ENCODE peak calls at places on chromosomes 11 and 22, in five cellular contexts. One of them, this sample, is unnamed.

GRCh38 chr22:35604671-35605457 is 12.3 kb downstream of the MB start:
- DNase-seq in K562: peak
- DNase-seq in Panc1: no peak
- DNase-seq in GM23338: no peak
- DNase-seq in HL-60: peak
- DNase-seq in this sample: no peak

GRCh38 chr22:46578824-46579561 is 41.2 kb upstream of the GRAMD4 start:
- DNase-seq in K562: peak
- DNase-seq in Panc1: no peak
- DNase-seq in GM23338: no peak
- DNase-seq in HL-60: no peak
- DNase-seq in this sample: no peak

GRCh38 chr22:20159088-20159487 is 8.2 kb upstream of the CCDC188 start:
- DNase-seq in K562: no peak
- DNase-seq in Panc1: no peak
- DNase-seq in GM23338: peak
- DNase-seq in HL-60: peak
- DNase-seq in this sample: no peak

GRCh38 chr22:36110306-36110791 is 50.2 kb downstream of the APOL3 start:
- DNase-seq in K562: no peak
- DNase-seq in Panc1: no peak
- DNase-seq in GM23338: peak
- DNase-seq in HL-60: no peak
- DNase-seq in this sample: no peak

GRCh38 chr22:44092636-44093220 is 68.6 kb downstream of the PARVB start:
- DNase-seq in K562: no peak
- DNase-seq in Panc1: no peak
- DNase-seq in GM23338: no peak
- DNase-seq in HL-60: no peak
- DNase-seq in this sample: no peak

GRCh38 chr11:128716231-128716630 is 22.4 kb downstream of the FLI1 start:
- DNase-seq in K562: no peak
- DNase-seq in Panc1: no peak
- DNase-seq in GM23338: no peak
- DNase-seq in HL-60: peak
- DNase-seq in this sample: no peak

GRCh38 chr22:40021401-40022000 is 26.7 kb downstream of the FAM83F start:
- DNase-seq in K562: no peak
- DNase-seq in Panc1: no peak
- DNase-seq in GM23338: no peak
- DNase-seq in HL-60: no peak
- DNase-seq in this sample: no peak

GRCh38 chr11:117130879-117131278 is 13.2 kb upstream of the PAFAH1B2 start:
- DNase-seq in K562: no peak
- DNase-seq in Panc1: no peak
- DNase-seq in GM23338: no peak
- DNase-seq in HL-60: no peak
- DNase-seq in this sample: no peak

DNA sequence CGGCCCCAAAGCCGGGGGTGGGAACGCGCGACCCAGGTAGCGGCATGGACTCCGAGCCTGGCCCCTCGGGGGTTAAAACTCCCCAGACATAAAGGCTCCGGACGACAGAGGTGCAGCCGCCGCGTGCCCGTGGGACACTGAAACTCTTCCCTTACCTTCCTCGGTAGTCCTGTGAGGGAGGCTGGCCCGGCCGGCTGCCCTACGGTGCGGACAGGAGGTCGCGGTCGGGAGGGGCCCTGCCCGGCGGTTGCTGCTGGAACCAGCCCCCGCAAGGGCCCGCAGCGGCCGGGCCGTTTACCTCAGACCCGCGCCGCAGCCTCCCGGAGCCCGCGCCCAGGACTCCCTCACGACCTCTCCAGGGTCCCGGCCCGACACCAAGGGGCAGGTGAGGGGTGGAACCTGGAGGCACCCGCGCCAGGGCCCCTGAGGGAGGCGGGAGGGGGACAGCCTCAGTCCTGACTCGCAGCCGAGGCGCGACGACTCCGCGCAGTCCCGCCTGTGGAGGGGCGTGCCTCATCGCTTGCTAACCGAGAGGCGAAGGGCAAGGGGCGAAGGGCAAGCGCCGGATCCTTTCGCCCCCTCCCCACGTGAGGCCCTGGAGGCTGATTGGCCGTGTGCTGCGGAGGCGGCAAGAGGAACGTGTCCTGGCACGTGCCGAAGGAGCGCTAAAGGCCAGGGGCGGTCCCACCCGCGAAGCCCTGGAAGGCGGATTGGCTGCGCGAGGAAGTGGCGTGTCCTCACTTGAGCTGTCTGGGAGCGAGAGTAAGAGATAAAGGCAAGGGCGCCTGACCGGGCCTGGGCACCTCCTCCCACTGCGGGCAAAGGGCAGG is at the start of gene UPB1:
- DNase-seq in K562: no peak
- DNase-seq in Panc1: no peak
- DNase-seq in GM23338: peak
- DNase-seq in HL-60: no peak
- DNase-seq in this sample: no peak
- H3K4me3 ChIP-seq in K562: no peak
- H3K4me3 ChIP-seq in Panc1: no peak
- H3K4me3 ChIP-seq in GM23338: peak
- H3K4me3 ChIP-seq in HL-60: no peak
- H3K4me3 ChIP-seq in this sample: no peak

DNA sequence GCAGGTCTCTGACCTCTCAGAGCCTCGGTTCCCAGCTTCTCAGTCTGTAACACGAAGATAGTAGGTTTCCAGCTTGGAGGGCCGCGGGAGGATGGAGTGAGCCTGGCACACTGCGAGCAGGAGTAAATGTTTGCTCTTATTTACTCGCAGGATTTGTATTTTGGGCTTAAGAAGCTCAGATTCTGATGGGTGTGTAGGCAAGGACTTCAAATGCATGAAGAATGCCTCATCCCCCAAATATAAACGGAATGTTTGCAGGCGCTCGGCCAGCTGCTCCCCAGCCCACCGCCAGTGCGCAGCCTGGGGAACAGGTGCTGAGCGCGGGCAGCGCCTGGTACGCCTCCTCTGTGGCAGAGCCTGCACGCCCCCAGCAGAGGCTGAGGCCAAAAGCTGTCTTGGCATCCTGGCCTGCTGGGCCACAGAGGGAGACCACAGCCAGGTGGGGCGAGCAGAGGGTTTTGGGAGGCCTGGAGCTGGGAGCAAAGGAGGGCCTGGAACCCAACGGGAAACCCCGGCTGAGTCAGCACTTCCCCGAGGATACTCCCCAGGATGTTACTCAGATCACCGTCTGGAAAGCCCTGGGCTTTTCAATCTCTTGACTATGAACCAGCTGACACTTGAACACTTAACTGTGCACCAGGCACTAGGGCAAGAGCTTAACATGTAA is 9.4 kb downstream of the EHD1 start:
- DNase-seq in K562: no peak
- DNase-seq in Panc1: no peak
- DNase-seq in GM23338: no peak
- DNase-seq in HL-60: no peak
- DNase-seq in this sample: no peak
- TF ChIP-seq REST in K562: no peak
- TF ChIP-seq REST in Panc1: no peak
- TF ChIP-seq REST in GM23338: no peak
- TF ChIP-seq REST in HL-60: no peak
- TF ChIP-seq REST in this sample: no peak

DNA sequence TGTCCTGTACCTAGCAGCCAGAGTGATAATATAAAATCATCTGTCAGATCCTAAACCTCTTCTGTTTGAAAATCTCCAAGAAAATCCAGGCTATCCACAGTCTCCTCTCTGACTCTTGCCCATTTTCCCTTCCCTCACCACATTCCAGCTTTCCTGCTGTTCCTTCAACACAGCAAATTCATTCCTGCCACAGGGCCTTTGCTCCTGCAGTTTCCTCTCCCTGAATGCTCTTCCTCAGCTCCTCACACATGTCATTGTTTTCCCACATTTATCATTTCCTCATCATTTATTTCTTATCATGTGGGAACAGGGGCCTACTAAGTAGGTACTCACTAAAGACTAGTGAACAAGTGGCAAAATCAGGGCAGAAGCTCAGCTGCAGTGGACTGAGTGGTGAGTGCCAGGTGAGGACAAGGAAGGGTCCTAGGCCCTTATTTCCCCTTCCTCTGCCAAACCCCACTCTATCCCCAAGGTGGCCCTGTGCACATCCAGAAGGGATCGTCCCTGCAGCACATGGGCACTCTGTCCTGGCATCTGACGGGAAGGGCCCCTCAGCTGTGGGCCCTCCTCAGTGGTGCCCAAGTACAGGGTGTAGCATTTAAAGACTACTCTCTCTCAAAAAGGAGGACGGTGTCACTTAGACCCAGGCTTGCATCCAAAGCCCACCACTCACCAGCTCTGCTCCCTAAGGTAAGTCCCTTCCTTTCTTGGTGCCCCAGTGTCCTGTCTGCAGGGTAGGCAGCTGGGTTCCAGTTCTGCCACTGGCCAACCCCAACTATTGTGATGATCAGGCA is 2.0 kb downstream of the LRRC32 start:
- DNase-seq in K562: no peak
- DNase-seq in Panc1: no peak
- DNase-seq in GM23338: no peak
- DNase-seq in HL-60: no peak
- DNase-seq in this sample: no peak
- H3K4me3 ChIP-seq in K562: no peak
- H3K4me3 ChIP-seq in Panc1: no peak
- H3K4me3 ChIP-seq in GM23338: no peak
- H3K4me3 ChIP-seq in HL-60: no peak
- H3K4me3 ChIP-seq in this sample: no peak

GRCh38 chr11:61609970-61610347 is 29.1 kb upstream of the SYT7 start:
- DNase-seq in K562: no peak
- DNase-seq in Panc1: no peak
- DNase-seq in GM23338: peak
- DNase-seq in HL-60: peak
- DNase-seq in this sample: no peak
- TF ChIP-seq REST in K562: no peak
- TF ChIP-seq REST in Panc1: no peak
- TF ChIP-seq REST in GM23338: no peak
- TF ChIP-seq REST in HL-60: no peak
- TF ChIP-seq REST in this sample: no peak

DNA sequence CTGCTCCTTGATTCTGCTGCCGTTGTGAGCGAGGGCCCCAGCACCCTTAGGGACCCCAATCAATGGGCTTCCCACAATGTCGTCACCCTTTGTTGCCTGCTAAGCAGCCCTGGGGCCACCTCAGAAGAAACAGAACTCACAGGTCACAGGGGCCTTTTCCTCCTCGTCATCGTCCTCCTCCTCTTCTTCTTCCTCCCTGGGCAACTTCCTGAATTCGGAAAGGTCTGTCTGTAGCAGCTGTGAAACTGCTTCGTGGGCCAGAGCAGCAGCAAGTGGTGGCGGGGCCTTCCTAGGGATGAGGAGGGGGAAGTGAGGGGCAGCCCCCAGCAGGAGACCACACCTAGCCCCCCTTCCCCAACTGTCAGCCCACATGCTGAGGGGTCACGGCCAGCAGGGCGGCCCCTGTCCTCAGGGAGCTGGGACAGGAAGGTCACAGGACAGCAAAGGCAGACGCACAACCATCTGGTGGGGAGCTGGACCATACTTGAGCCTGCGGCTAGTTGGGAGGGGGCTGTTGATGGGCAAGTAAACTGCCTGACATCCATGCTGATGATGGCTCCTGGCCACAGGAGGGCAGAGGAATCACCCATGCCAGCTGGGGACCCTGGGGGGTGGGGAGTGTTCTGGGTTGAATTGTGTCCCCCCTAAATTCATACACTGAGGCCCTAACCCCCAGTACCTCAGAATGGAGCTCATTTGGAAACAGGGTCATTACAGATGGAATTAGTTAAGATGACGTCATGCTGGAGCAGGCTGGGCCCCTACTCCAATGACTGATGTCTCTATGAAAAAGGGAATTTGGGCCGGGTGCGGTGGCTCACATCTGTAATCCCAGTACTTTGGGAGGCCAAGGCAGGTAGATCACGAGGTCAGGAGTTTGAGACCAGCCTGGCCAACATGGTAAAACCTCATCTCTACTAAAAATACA is 13.0 kb downstream of the PPM1F start:
- DNase-seq in K562: no peak
- DNase-seq in Panc1: no peak
- DNase-seq in GM23338: no peak
- DNase-seq in HL-60: peak
- DNase-seq in this sample: no peak
- H3K4me3 ChIP-seq in K562: no peak
- H3K4me3 ChIP-seq in Panc1: no peak
- H3K4me3 ChIP-seq in GM23338: no peak
- H3K4me3 ChIP-seq in HL-60: no peak
- H3K4me3 ChIP-seq in this sample: no peak

GRCh38 chr11:45805305-45806071 is 539 bp downstream of the SLC35C1 start:
- DNase-seq in K562: peak
- DNase-seq in Panc1: no peak
- DNase-seq in GM23338: peak
- DNase-seq in HL-60: peak
- DNase-seq in this sample: no peak
- TF ChIP-seq REST in K562: no peak
- TF ChIP-seq REST in Panc1: no peak
- TF ChIP-seq REST in GM23338: no peak
- TF ChIP-seq REST in HL-60: no peak
- TF ChIP-seq REST in this sample: no peak

GRCh38 chr11:203945-204586 is 3.1 kb downstream of the BET1L start:
- DNase-seq in K562: no peak
- DNase-seq in Panc1: no peak
- DNase-seq in GM23338: no peak
- DNase-seq in HL-60: no peak
- DNase-seq in this sample: no peak

GRCh38 chr11:204587-205109 is 2.6 kb downstream of the BET1L start:
- DNase-seq in K562: no peak
- DNase-seq in Panc1: no peak
- DNase-seq in GM23338: no peak
- DNase-seq in HL-60: no peak
- DNase-seq in this sample: no peak

GRCh38 chr11:206002-206384 is 1.2 kb downstream of the BET1L start:
- DNase-seq in K562: no peak
- DNase-seq in Panc1: no peak
- DNase-seq in GM23338: no peak
- DNase-seq in HL-60: no peak
- DNase-seq in this sample: no peak

GRCh38 chr11:206516-207212 is 535 bp downstream of the BET1L start:
- DNase-seq in K562: peak
- DNase-seq in Panc1: no peak
- DNase-seq in GM23338: peak
- DNase-seq in HL-60: peak
- DNase-seq in this sample: no peak

GRCh38 chr11:205221-206001 is 1.8 kb downstream of the BET1L start:
- DNase-seq in K562: no peak
- DNase-seq in Panc1: no peak
- DNase-seq in GM23338: no peak
- DNase-seq in HL-60: no peak
- DNase-seq in this sample: no peak
- H3K4me3 ChIP-seq in K562: peak
- H3K4me3 ChIP-seq in Panc1: peak
- H3K4me3 ChIP-seq in GM23338: peak
- H3K4me3 ChIP-seq in HL-60: no peak
- H3K4me3 ChIP-seq in this sample: peak

GRCh38 chr11:94897330-94897768 is 76.0 kb downstream of the CWC15 start:
- DNase-seq in K562: peak
- DNase-seq in Panc1: no peak
- DNase-seq in GM23338: peak
- DNase-seq in HL-60: peak
- DNase-seq in this sample: peak
- TF ChIP-seq REST in K562: no peak
- TF ChIP-seq REST in Panc1: no peak
- TF ChIP-seq REST in GM23338: no peak
- TF ChIP-seq REST in HL-60: no peak
- TF ChIP-seq REST in this sample: no peak

This sample was measured in HCT116.